ENCODE peak calls at places on chromosomes 6 and 20, in six cellular contexts. P is CD8-positive, alpha-beta memory T cell; V is mucosa of descending colon; Z is HFF-Myc; N is AG04450; O is H7. I is an unnamed sample.

GRCh38 chr6:168136001-168136400 is 57.0 kb upstream of the FRMD1 start:
- DNase-seq in P (no peak), V (no peak), Z (no peak), N (no peak), O (peak; percentile 5), I (no peak)

GRCh38 chr6:106745396-106745795 is 116.0 kb downstream of the QRSL1 start:
- DNase-seq in P (no peak), V (no peak), Z (no peak), N (no peak), O (no peak), I (no peak)

GRCh38 chr6:14841901-14842421 is 403.9 kb upstream of the JARID2 start:
- DNase-seq in P (no peak), V (no peak), Z (peak; percentile 94), N (peak; percentile 98), O (no peak), I (peak; percentile 75)

GRCh38 chr6:111663232-111663631 is 57.6 kb upstream of the TRAF3IP2 start:
- DNase-seq in P (no peak), V (no peak), Z (no peak), N (no peak), O (peak; percentile 43), I (no peak)

GRCh38 chr6:12656841-12657435 is 59.6 kb upstream of the PHACTR1 start:
- DNase-seq in P (no peak), V (no peak), Z (peak; percentile 21), N (no peak), O (peak; percentile 26), I (peak; percentile 44)

GRCh38 chr6:168699631-168700315 is 258.8 kb downstream of the SMOC2 start:
- DNase-seq in P (no peak), V (no peak), Z (no peak), N (no peak), O (no peak), I (peak; percentile 18)

GRCh38 chr6:46715106-46715505 is 20.1 kb downstream of the PLA2G7 start:
- DNase-seq in P (no peak), V (no peak), Z (no peak), N (no peak), O (no peak), I (no peak)

GRCh38 chr6:89661559-89661958 is 23.0 kb upstream of the LYRM2 start:
- DNase-seq in P (no peak), V (no peak), Z (no peak), N (no peak), O (no peak), I (no peak)

GRCh38 chr20:62740286-62741141 is 31.9 kb downstream of the NTSR1 start:
- DNase-seq in P (peak; percentile 91), V (peak; percentile 46), Z (peak; percentile 81), N (peak; percentile 68), O (no peak), I (peak; percentile 33)

GRCh38 chr6:34768148-34768547 is 10.8 kb downstream of the SNRPC start:
- DNase-seq in P (no peak), V (no peak), Z (no peak), N (no peak), O (no peak), I (no peak)

GRCh38 chr6:7087491-7087979 is 20.2 kb upstream of the RREB1 start:
- DNase-seq in P (peak; percentile 53), V (peak; percentile 65), Z (no peak), N (no peak), O (no peak), I (no peak)

GRCh38 chr6:13417431-13417830 is 70.0 kb downstream of the GFOD1 start:
- DNase-seq in P (no peak), V (no peak), Z (no peak), N (no peak), O (no peak), I (no peak)

GRCh38 chr20:14333734-14334133 is 3.7 kb downstream of the FLRT3 start:
- DNase-seq in P (no peak), V (no peak), Z (no peak), N (no peak), O (no peak), I (no peak)

GRCh38 chr20:5195655-5196054 is 68.8 kb downstream of the CDS2 start:
- DNase-seq in P (no peak), V (no peak), Z (no peak), N (no peak), O (no peak), I (no peak)

GRCh38 chr20:56383334-56383733 is 8.7 kb downstream of the AURKA start:
- DNase-seq in P (no peak), V (no peak), Z (no peak), N (no peak), O (no peak), I (no peak)

GRCh38 chr6:30013296-30013922 is 47.7 kb upstream of the POLR1H start:
- DNase-seq in P (no peak), V (peak; percentile 84), Z (no peak), N (no peak), O (peak; percentile 60), I (no peak)

GRCh38 chr20:17681741-17682102 is 320 bp downstream of the RRBP1 start:
- DNase-seq in P (no peak), V (no peak), Z (no peak), N (no peak), O (peak; percentile 73), I (no peak)

GRCh38 chr20:17683218-17684076 is 1.4 kb upstream of the RRBP1 start:
- DNase-seq in P (no peak), V (no peak), Z (no peak), N (no peak), O (no peak), I (no peak)

GRCh38 chr20:17682889-17683198 is 802 bp upstream of the RRBP1 start:
- DNase-seq in P (no peak), V (no peak), Z (no peak), N (no peak), O (no peak), I (no peak)

GRCh38 chr20:17680836-17681740 is 954 bp downstream of the RRBP1 start:
- DNase-seq in P (peak; percentile 84), V (peak; percentile 92), Z (no peak), N (no peak), O (peak; percentile 95), I (no peak)

DNA sequence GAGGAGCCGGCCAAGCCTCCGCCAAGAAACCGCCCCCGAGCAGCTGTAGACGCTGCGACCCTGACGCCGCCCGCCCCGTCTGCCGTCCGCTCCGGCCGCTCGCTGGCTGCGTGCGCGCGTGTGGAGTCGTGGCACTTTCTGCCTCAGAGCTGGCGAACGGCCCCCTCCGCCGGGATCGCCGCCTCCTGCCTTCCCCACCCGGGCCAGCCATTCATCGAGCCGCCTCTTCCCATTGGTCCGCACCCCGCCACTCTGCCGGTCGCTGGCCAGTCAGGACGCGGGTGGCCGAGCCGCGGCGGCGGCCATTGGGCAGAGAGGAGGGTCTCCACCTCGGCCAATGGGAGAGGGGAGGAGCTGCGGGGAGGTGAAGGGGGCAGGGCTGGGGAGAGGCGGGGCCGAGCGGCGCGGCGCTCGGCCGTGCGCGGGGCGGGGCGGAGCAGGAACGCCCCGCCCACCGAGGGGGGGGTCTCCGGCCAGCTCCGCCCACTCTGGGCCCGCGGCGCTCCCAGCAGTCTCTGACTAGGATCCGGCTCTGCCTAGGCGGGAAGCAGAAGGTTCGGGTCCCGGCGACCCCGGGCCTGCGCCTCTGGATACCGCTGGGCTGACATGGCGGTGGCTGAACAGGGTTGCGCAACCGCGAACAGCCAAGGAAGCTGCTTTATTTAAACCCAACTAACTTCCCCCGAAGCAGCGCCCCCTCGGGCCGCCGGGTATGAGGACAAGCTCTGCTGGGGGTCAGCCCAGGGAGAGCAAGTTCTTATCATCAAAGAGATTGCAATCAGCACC is at the start of gene RRBP1:
- DNase-seq in P (peak; percentile 98), V (peak; percentile 99), Z (peak; percentile 83), N (peak; percentile 94), O (peak; percentile 99), I (peak; percentile 94)
- H3K4me3 ChIP-seq in P (peak within 1 kb of the TSS; percentile 58), V (peak within 1 kb of the TSS; percentile 86), Z (peak within 1 kb of the TSS; percentile 83), N (peak within 1 kb of the TSS; percentile 79), O (peak within 1 kb of the TSS; percentile 98), I (peak within 1 kb of the TSS; percentile 58)

GRCh38 chr6:3001773-3002293 is 2.1 kb downstream of the NQO2 start:
- DNase-seq in P (no peak), V (no peak), Z (peak; percentile 56), N (no peak), O (peak; percentile 68), I (no peak)

GRCh38 chr6:2999621-3000455 is at the start of gene NQO2:
- DNase-seq in P (peak; percentile 94), V (peak; percentile 99), Z (no peak), N (peak; percentile 34), O (peak; percentile 100), I (no peak)

GRCh38 chr6:2999005-2999620 is 581 bp upstream of the NQO2 start:
- DNase-seq in P (peak; percentile 50), V (no peak), Z (no peak), N (no peak), O (peak; percentile 38), I (no peak)

GRCh38 chr6:3005077-3005476 is 5.4 kb downstream of the NQO2 start:
- DNase-seq in P (no peak), V (no peak), Z (no peak), N (no peak), O (no peak), I (no peak)

GRCh38 chr6:3001146-3001772 is 1.6 kb downstream of the NQO2 start:
- DNase-seq in P (no peak), V (no peak), Z (no peak), N (no peak), O (no peak), I (no peak)
- H3K4me3 ChIP-seq in P (no peak overlapping the region), V (no peak overlapping the region), Z (no peak overlapping the region), N (no peak overlapping the region), O (no peak overlapping the region), I (no peak overlapping the region)

DNA sequence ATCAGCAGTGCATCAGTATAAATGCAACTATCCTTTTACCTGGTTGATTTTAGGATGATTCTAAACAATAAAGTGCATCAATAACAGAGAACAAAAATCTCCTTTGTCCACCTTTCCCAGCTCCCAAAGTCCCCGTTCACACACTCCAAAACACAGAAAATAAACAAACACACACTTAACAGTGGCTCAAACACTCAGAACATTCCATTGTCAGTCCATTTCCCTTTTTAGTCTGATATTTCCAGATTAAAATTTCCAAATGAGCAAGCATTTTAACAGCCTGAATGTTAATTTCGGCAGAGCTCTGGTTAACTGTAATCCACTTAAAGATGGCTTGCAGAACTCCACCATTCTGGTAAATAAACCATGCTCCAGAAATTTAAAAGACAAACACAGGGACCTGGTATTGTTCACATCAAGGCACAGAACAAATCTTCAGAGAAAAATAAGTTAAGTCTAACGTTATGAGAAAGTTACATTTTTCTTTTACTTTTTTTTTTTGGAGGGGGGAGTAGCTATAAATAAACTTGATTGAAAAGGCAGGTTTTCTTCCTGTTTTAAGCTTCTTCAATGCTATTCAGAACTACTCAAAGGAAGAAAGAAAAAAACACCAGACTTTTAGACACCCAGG is 100.8 kb downstream of the DST start:
- DNase-seq in P (no peak), V (no peak), Z (no peak), N (no peak), O (no peak), I (no peak)
- H3K4me3 ChIP-seq in P (peak overlapping the region; percentile 59), V (peak overlapping the region; percentile 1), Z (peak overlapping the region; percentile 61), N (peak overlapping the region; percentile 68), O (peak overlapping the region; percentile 58), I (peak overlapping the region; percentile 55)

GRCh38 chr6:158708239-158708638 is 58.4 kb downstream of the SYTL3 start:
- DNase-seq in P (no peak), V (no peak), Z (no peak), N (no peak), O (peak; percentile 59), I (peak; percentile 74)

GRCh38 chr6:158706369-158706982 is 56.6 kb downstream of the SYTL3 start:
- DNase-seq in P (no peak), V (no peak), Z (no peak), N (no peak), O (peak; percentile 80), I (no peak)

GRCh38 chr6:158707826-158708225 is 58.0 kb downstream of the SYTL3 start:
- DNase-seq in P (no peak), V (no peak), Z (no peak), N (no peak), O (peak; percentile 54), I (peak; percentile 70)

GRCh38 chr6:158705386-158706126 is 55.7 kb downstream of the SYTL3 start:
- DNase-seq in P (no peak), V (no peak), Z (no peak), N (no peak), O (no peak), I (no peak)

GRCh38 chr6:158707120-158707519 is 57.3 kb downstream of the SYTL3 start:
- DNase-seq in P (no peak), V (no peak), Z (no peak), N (no peak), O (peak; percentile 38), I (no peak)
- H3K4me3 ChIP-seq in P (no peak overlapping the region), V (no peak overlapping the region), Z (no peak overlapping the region), N (peak overlapping the region; percentile 31), O (no peak overlapping the region), I (no peak overlapping the region)